ENCODE peak calls at places on chromosome 16, in ten cellular contexts. T is CD8-positive, alpha-beta T cell; L is cardiac fibroblast; E is HepG2; D is epithelial cell of esophagus; S is AG04450; F is spleen; V is fibroblast of lung; U is transverse colon; G is progenitor cell of endocrine pancreas. K is an unnamed sample.

GRCh38 chr16:4987580-4988374 is 29.6 kb downstream of the SEC14L5 start:
- DNase-seq in U (no peak), T (no peak), L (no peak), S (no peak), F (peak; percentile 48), G (peak; percentile 15), E (no peak), D (no peak), V (no peak), K (peak; percentile 89)

GRCh38 chr16:12900599-12901203 is 697 bp upstream of the SHISA9 start:
- DNase-seq in G (no peak), D (no peak), E (no peak), L (no peak), F (no peak), U (no peak), S (no peak), V (no peak), T (no peak), K (no peak)

GRCh38 chr16:81526935-81527334 is 82.3 kb downstream of the CMIP start:
- DNase-seq in U (no peak), F (peak; percentile 56), V (peak; percentile 76), E (no peak), S (no peak), L (peak; percentile 56), T (no peak), G (no peak), D (peak; percentile 100), K (peak; percentile 30)

GRCh38 chr16:57984443-57985203 is 13.7 kb upstream of the CNGB1 start:
- DNase-seq in S (peak; percentile 59), E (peak; percentile 57), T (peak; percentile 88), G (peak; percentile 82), U (peak; percentile 85), L (peak; percentile 71), D (peak; percentile 95), F (peak; percentile 95), V (peak; percentile 70), K (peak; percentile 92)

GRCh38 chr16:89084411-89084810 is 9.2 kb upstream of the ACSF3 start:
- DNase-seq in E (no peak), T (no peak), D (no peak), F (peak; percentile 72), S (no peak), L (no peak), U (peak; percentile 80), G (no peak), V (no peak), K (no peak)

GRCh38 chr16:1527836-1528811 is 5.3 kb upstream of the TMEM204 start:
- DNase-seq in G (no peak), D (no peak), S (no peak), U (no peak), F (no peak), L (peak; percentile 58), T (no peak), V (no peak), E (peak; percentile 41), K (no peak)

GRCh38 chr16:4517812-4518211 is 20.8 kb downstream of the CDIP1 start:
- DNase-seq in V (peak; percentile 39), F (peak; percentile 65), S (no peak), G (peak; percentile 39), T (no peak), D (peak; percentile 48), L (peak; percentile 28), U (no peak), E (peak; percentile 34), K (no peak)

GRCh38 chr16:56980792-56981724 is 8.3 kb upstream of the NLRC5 start:
- DNase-seq in S (no peak), U (no peak), G (no peak), E (no peak), F (no peak), T (no peak), L (peak; percentile 45), D (no peak), V (no peak), K (no peak)

DNA sequence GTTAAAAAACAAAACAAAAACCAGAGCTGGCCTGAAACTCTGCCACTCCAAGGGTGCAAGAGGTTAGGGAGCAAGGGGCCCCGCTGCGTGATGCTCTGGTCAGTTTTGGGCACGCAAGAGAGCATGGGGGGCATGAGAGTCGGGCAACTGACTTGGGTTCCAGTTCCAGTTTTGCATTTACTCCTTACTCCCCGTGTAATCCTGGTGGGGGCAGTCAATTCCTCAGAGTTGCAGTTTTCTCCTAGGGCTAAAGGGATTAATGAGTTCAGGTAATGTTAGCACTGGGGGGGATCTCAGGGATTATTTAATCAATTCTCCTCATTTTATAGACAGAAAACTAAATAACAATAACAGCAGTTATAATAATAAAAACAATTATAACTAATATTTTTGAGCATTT is 72.9 kb upstream of the PMFBP1 start:
- DNase-seq in G (no peak), T (no peak), F (no peak), V (no peak), E (no peak), U (no peak), L (peak; percentile 24), S (no peak), D (no peak), K (no peak)
- TF ChIP-seq CTCF in G (no peak), T (no peak), F (no peak), V (no peak), E (peak; percentile 30), U (no peak), L (peak; percentile 12), S (no peak), D (no peak), K (peak; percentile 44)

GRCh38 chr16:35908152-35908551 is 2448.7 kb downstream of the TP53TG3F start:
- DNase-seq in U (no peak), S (no peak), V (no peak), T (no peak), L (no peak), D (no peak), E (no peak), F (no peak), G (no peak), K (no peak)

GRCh38 chr16:35909351-35909954 is 2450.0 kb downstream of the TP53TG3F start:
- DNase-seq in L (no peak), U (no peak), E (no peak), D (no peak), F (no peak), S (no peak), V (no peak), G (no peak), T (no peak), K (no peak)

GRCh38 chr16:35906440-35906839 is 2447.0 kb downstream of the TP53TG3F start:
- DNase-seq in V (no peak), S (no peak), E (no peak), U (no peak), T (no peak), L (no peak), F (no peak), D (no peak), G (no peak), K (no peak)

GRCh38 chr16:35910409-35910808 is 2451.0 kb downstream of the TP53TG3F start:
- DNase-seq in E (no peak), U (no peak), G (no peak), T (no peak), F (no peak), V (no peak), D (no peak), L (no peak), S (no peak), K (no peak)

GRCh38 chr16:35908942-35909341 is 2449.5 kb downstream of the TP53TG3F start:
- DNase-seq in T (no peak), L (no peak), U (no peak), G (no peak), E (no peak), D (no peak), F (no peak), V (no peak), S (no peak), K (no peak)
- TF ChIP-seq CTCF in T (no peak), L (no peak), U (no peak), G (no peak), E (no peak), D (no peak), F (no peak), V (no peak), S (no peak), K (no peak)

DNA sequence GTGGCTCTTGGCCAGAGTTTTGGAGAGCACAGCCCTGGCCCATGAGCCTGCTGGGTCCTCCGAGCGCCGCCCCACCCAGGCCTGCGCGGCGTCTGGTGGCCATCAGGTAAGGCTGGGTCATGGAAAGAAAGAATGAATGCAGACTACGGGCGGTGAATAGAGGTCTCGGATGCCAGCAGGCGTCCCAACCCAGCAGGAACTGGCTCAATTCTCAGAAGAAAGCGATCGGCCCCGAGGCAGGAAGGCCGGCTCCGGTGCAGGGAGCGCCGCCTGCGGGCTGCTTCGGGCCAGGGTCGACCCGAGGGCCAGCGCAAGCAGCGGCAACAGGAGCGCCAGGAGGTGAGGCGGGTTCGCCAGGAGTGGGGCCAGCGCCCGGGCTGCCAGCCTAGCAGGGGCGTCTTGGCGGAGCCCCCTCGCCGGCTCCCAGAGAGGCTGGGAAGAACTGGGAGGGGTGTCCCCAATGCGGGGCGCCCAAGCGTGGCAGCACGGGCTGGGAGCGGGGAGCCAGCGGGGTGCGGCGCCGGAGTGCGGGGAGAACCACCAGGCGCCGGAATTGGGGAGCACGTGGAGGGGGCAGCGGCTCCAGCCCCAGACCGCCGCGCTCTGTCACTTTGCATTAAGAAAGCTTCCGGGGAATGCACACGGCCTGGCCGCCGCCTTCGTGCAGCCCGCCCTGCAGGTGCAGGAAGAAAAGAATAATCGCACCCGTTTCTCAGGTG is 7.1 kb upstream of the TMC5 start:
- DNase-seq in V (no peak), E (no peak), D (no peak), S (no peak), F (peak; percentile 73), T (no peak), U (peak; percentile 77), L (no peak), G (peak; percentile 53), K (no peak)
- TF ChIP-seq CTCF in V (peak; percentile 34), E (peak; percentile 33), D (no peak), S (no peak), F (no peak), T (no peak), U (peak; percentile 77), L (no peak), G (peak; percentile 49), K (peak; percentile 38)

GRCh38 chr16:50247123-50247905 is 19.0 kb upstream of the ADCY7 start:
- DNase-seq in U (no peak), F (no peak), T (no peak), E (no peak), L (no peak), S (no peak), D (no peak), V (no peak), G (no peak), K (no peak)

GRCh38 chr16:50244504-50245416 is 21.6 kb upstream of the ADCY7 start:
- DNase-seq in E (no peak), F (no peak), U (no peak), L (no peak), T (no peak), V (no peak), D (peak; percentile 54), G (no peak), S (no peak), K (no peak)

GRCh38 chr16:50244140-50244503 is 22.2 kb upstream of the ADCY7 start:
- DNase-seq in T (no peak), E (no peak), D (peak; percentile 80), V (no peak), S (no peak), F (no peak), U (no peak), L (peak; percentile 69), G (no peak), K (no peak)

GRCh38 chr16:50246299-50247122 is 19.8 kb upstream of the ADCY7 start:
- DNase-seq in F (peak; percentile 85), S (no peak), T (no peak), G (peak; percentile 54), D (no peak), V (no peak), E (no peak), L (no peak), U (no peak), K (peak; percentile 70)

DNA sequence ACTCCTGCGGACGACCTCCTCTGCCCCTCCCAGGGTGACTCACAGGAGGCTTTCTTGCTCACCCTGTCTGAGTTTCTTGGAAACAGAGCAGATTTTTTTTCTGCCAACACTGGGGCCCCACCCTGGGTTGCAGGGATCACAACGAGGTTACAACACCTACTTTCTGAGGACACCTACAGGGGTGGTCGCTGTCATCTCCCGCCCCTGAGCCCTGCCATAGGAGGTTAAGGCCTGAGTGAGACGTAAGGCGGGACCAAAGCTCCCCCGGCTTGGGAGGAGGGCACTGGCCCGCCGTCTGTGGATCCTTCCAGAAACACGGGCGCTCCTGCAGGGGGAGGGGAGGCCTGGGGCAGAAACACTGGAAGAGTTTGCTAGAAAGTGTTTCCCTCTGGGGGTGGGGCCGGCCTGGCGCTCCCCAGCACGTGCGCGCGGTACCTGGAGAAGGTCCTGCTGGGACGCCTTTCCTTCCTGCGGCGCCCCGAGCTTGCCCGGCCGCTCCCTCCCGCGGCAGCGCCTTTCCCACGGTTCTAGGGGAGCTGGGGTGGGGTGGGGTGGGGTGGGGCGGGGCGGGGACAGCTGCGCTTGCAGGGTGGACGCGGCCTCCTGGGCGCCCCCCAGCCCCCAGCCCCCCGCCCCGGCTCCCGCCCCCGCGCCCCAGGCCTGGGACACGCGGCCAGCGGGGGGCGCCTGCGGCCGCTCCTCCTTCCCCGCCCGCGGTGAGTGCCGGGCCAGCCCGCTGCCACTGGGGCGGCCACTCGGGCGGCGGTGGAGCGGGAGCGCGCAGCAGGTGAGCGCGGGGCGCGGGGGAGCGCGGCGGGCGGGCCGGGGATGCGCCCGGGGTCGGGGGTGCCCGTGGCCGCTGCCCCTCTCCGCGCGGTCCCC is 20.7 kb upstream of the ADCY7 start:
- DNase-seq in F (peak; percentile 91), E (peak; percentile 16), U (peak; percentile 68), T (peak; percentile 47), S (no peak), V (peak; percentile 71), G (peak; percentile 51), D (peak; percentile 92), L (peak; percentile 82), K (no peak)
- TF ChIP-seq CTCF in F (no peak), E (peak; percentile 37), U (no peak), T (no peak), S (no peak), V (no peak), G (peak; percentile 50), D (no peak), L (no peak), K (peak; percentile 75)